ENCODE peak calls at places on chromosomes 16 and 17, in seven cellular contexts. X is retinal pigment epithelial cell, Y is NCI-H1092 treated with DMSO at 0.1 percent for 48 hours, M is sciatic nerve, H is NCI-H2107, S is tibial artery, K is IMR-90. N is an unnamed sample.

GRCh38 chr16:22322021-22322471 is 24.8 kb downstream of the POLR3E start:
- DNase-seq in M (no peak), X (no peak), H (no peak), S (no peak), K (no peak), Y (no peak), N (peak; percentile 87)

GRCh38 chr17:38656959-38657823 is 17.6 kb downstream of the EPOP start:
- DNase-seq in M (peak; percentile 54), H (no peak), X (no peak), K (no peak), S (no peak), Y (no peak), N (no peak)

GRCh38 chr17:39224778-39225307 is 902 bp downstream of the STAC2 start:
- DNase-seq in H (no peak), K (no peak), Y (no peak), M (no peak), S (no peak), X (no peak), N (no peak)

GRCh38 chr16:25177831-25178688 is 38.7 kb upstream of the AQP8 start:
- DNase-seq in M (no peak), S (no peak), H (no peak), X (no peak), Y (no peak), K (no peak), N (no peak)

GRCh38 chr16:62353355-62353754 is 317.1 kb upstream of the CDH8 start:
- DNase-seq in K (no peak), H (no peak), Y (no peak), X (no peak), M (no peak), S (no peak), N (no peak)

GRCh38 chr17:67831268-67831667 is 6.0 kb downstream of the BPTF start:
- DNase-seq in H (no peak), S (no peak), K (no peak), Y (no peak), X (no peak), M (no peak), N (no peak)

GRCh38 chr16:46908540-46909372 is 24.6 kb downstream of the GPT2 start:
- DNase-seq in Y (peak; percentile 38), H (peak; percentile 24), X (no peak), M (peak; percentile 75), S (peak; percentile 33), K (peak; percentile 61), N (no peak)

GRCh38 chr17:82252511-82253178 is 20.9 kb downstream of the CSNK1D start:
- DNase-seq in X (no peak), Y (no peak), M (no peak), K (no peak), S (no peak), H (no peak), N (no peak)

GRCh38 chr16:67666032-67666537 is 465 bp downstream of the ENKD1 start:
- DNase-seq in M (peak; percentile 80), X (no peak), H (no peak), Y (no peak), K (no peak), S (no peak), N (no peak)

GRCh38 chr17:37478187-37478586 is 11.5 kb upstream of the DUSP14 start:
- DNase-seq in H (no peak), X (no peak), S (peak; percentile 70), Y (no peak), K (peak; percentile 58), M (no peak), N (no peak)

GRCh38 chr17:42844271-42844670 is at the start of gene AOC2:
- DNase-seq in K (no peak), H (no peak), S (no peak), M (no peak), X (no peak), Y (no peak), N (no peak)

GRCh38 chr17:58308173-58308984 is 20.2 kb downstream of the TSPOAP1 start:
- DNase-seq in K (no peak), S (peak; percentile 11), Y (peak; percentile 9), H (no peak), M (peak; percentile 48), X (no peak), N (no peak)

GRCh38 chr16:1153480-1154160 is 714 bp downstream of the CACNA1H start:
- DNase-seq in K (no peak), H (no peak), S (no peak), Y (no peak), X (no peak), M (no peak), N (no peak)

GRCh38 chr17:59785091-59785799 is 77.8 kb downstream of the VMP1 start:
- DNase-seq in K (no peak), X (no peak), Y (no peak), H (no peak), M (no peak), S (no peak), N (no peak)

GRCh38 chr17:80123791-80124190 is 22.4 kb downstream of the GAA start:
- DNase-seq in H (no peak), M (peak; percentile 45), Y (no peak), X (no peak), K (peak; percentile 75), S (no peak), N (peak; percentile 73)

GRCh38 chr16:88003736-88004135 is 52.5 kb downstream of the BANP start:
- DNase-seq in S (no peak), Y (no peak), H (no peak), M (peak; percentile 9), X (no peak), K (no peak), N (no peak)

GRCh38 chr16:57938936-57939871 is 31.7 kb downstream of the CNGB1 start:
- DNase-seq in K (peak; percentile 20), Y (no peak), H (no peak), M (peak; percentile 76), S (peak; percentile 47), X (no peak), N (no peak)

GRCh38 chr16:69936252-69936651 is 14.9 kb upstream of the CLEC18A start:
- DNase-seq in X (no peak), S (no peak), K (no peak), M (peak; percentile 55), Y (no peak), H (no peak), N (peak; percentile 73)

GRCh38 chr16:1474796-1475551 is at the start of gene CLCN7:
- DNase-seq in Y (peak; percentile 68), K (peak; percentile 82), S (peak; percentile 90), X (peak; percentile 47), M (peak; percentile 96), H (peak; percentile 55), N (peak; percentile 98)

GRCh38 chr17:72119963-72120877 is 600 bp upstream of the SOX9 start:
- DNase-seq in H (no peak), Y (peak; percentile 87), S (peak; percentile 40), X (peak; percentile 88), M (no peak), K (peak; percentile 91), N (no peak)

GRCh38 chr16:1772362-1772907 is at the start of gene EME2:
- DNase-seq in K (peak; percentile 33), S (no peak), M (no peak), H (no peak), Y (no peak), X (no peak), N (no peak)

N was measured in mesenteric fat pad.